ENCODE peak calls at places on chromosome 21, in ten cellular contexts. C is colonic mucosa, F is mammary epithelial cell, L is Panc1, H is HepG2, P is cardiac muscle cell, R is lung, A is OCI-LY7, I is fibroblast of mammary gland, X is transverse colon. T is an unnamed sample.

GRCh38 chr21:31543191-31543590 is 116.3 kb upstream of the SOD1 start:
- DNase-seq in C (no peak), P (peak), I (peak), X (no peak), F (peak), R (no peak), L (no peak), H (no peak), A (no peak), T (peak)

GRCh38 chr21:36330904-36331303 is 10.9 kb downstream of the MORC3 start:
- DNase-seq in F (peak), H (peak), L (no peak), C (peak), X (peak), R (no peak), A (peak), P (peak), I (peak), T (peak)

GRCh38 chr21:33770542-33770941 is 128.2 kb downstream of the ITSN1 start:
- DNase-seq in I (no peak), R (no peak), F (no peak), X (no peak), C (no peak), H (no peak), P (no peak), A (no peak), L (no peak), T (no peak)

GRCh38 chr21:31873696-31874599 is 1.1 kb downstream of the HUNK start:
- DNase-seq in L (no peak), P (peak), F (no peak), R (peak), H (no peak), I (no peak), X (peak), C (peak), A (peak), T (peak)

GRCh38 chr21:24428539-24429186 is 1178.6 kb downstream of the MRPL39 start:
- DNase-seq in L (no peak), I (no peak), A (no peak), H (no peak), F (no peak), R (no peak), P (no peak), C (no peak), X (no peak), T (no peak)

GRCh38 chr21:30190554-30190953 is 23.9 kb upstream of the CLDN17 start:
- DNase-seq in A (no peak), H (no peak), P (no peak), X (no peak), F (no peak), C (no peak), I (no peak), L (no peak), R (no peak), T (no peak)

GRCh38 chr21:35868005-35868868 is 192.1 kb downstream of the SETD4 start:
- DNase-seq in P (no peak), F (no peak), X (no peak), L (no peak), C (no peak), I (no peak), H (no peak), A (no peak), R (no peak), T (no peak)

GRCh38 chr21:28018741-28019669 is 973.7 kb downstream of the LTN1 start:
- DNase-seq in C (no peak), I (no peak), P (peak), A (peak), F (no peak), L (no peak), R (no peak), X (no peak), H (no peak), T (no peak)

GRCh38 chr21:22791986-22792560 is 1793.9 kb downstream of the NCAM2 start:
- DNase-seq in X (no peak), A (peak), L (peak), C (peak), H (peak), F (no peak), R (no peak), P (peak), I (peak), T (no peak)

GRCh38 chr21:25362375-25363267 is 244.7 kb downstream of the MRPL39 start:
- DNase-seq in F (no peak), P (no peak), I (no peak), A (no peak), L (no peak), X (no peak), H (no peak), R (no peak), C (no peak), T (no peak)

GRCh38 chr21:34983680-34984086 is 65.4 kb downstream of the RUNX1 start:
- DNase-seq in R (no peak), C (no peak), F (peak), I (peak), A (no peak), X (no peak), L (no peak), P (no peak), H (no peak), T (no peak)

GRCh38 chr21:42757422-42757821 is 104.0 kb downstream of the PDE9A start:
- DNase-seq in X (no peak), F (no peak), P (no peak), C (no peak), A (no peak), I (no peak), L (no peak), R (no peak), H (no peak), T (no peak)

GRCh38 chr21:34276711-34277425 is 86.9 kb upstream of the KCNE2 start:
- DNase-seq in I (peak), R (no peak), A (no peak), H (no peak), F (peak), C (no peak), L (no peak), P (no peak), X (no peak), T (no peak)

GRCh38 chr21:20811702-20812101 is 186.5 kb upstream of the NCAM2 start:
- DNase-seq in A (no peak), P (no peak), X (no peak), C (no peak), H (no peak), L (no peak), F (no peak), R (no peak), I (no peak), T (no peak)

GRCh38 chr21:42569732-42570301 is 56.2 kb downstream of the SLC37A1 start:
- DNase-seq in C (no peak), F (no peak), H (no peak), X (peak), P (no peak), R (no peak), A (no peak), L (no peak), I (no peak), T (peak)

GRCh38 chr21:35850029-35850428 is 210.3 kb downstream of the SETD4 start:
- DNase-seq in R (no peak), A (no peak), F (peak), L (no peak), I (peak), X (no peak), H (no peak), P (peak), C (no peak), T (no peak)

GRCh38 chr21:15031790-15032357 is 32.9 kb downstream of the NRIP1 start:
- DNase-seq in P (no peak), H (no peak), F (no peak), X (no peak), C (no peak), R (no peak), I (peak), L (no peak), A (no peak), T (no peak)

GRCh38 chr21:36994501-36995189 is 11.9 kb upstream of the RIPPLY3 start:
- DNase-seq in L (no peak), R (no peak), C (no peak), A (no peak), I (no peak), P (peak), F (no peak), X (no peak), H (no peak), T (peak)

GRCh38 chr21:14591882-14592281 is 45.8 kb upstream of the SAMSN1 start:
- DNase-seq in I (peak), L (no peak), F (no peak), P (peak), C (no peak), H (no peak), A (no peak), R (peak), X (no peak), T (no peak)

GRCh38 chr21:29938968-29939858 is 583 bp downstream of the GRIK1 start:
- DNase-seq in X (no peak), F (no peak), H (no peak), L (no peak), I (peak), A (no peak), C (no peak), P (peak), R (no peak), T (no peak)

GRCh38 chr21:15289896-15290841 is 225.4 kb upstream of the NRIP1 start:
- DNase-seq in C (peak), H (peak), I (no peak), F (no peak), A (no peak), L (no peak), X (peak), R (peak), P (no peak), T (peak)

GRCh38 chr21:29538115-29538514 is 239.4 kb downstream of the BACH1 start:
- DNase-seq in C (no peak), H (no peak), I (peak), R (no peak), F (no peak), P (peak), L (no peak), X (no peak), A (no peak), T (no peak)

GRCh38 chr21:20720623-20721022 is 277.6 kb upstream of the NCAM2 start:
- DNase-seq in A (no peak), I (peak), L (no peak), X (no peak), C (no peak), P (peak), F (no peak), R (no peak), H (no peak), T (no peak)

GRCh38 chr21:34782666-34783365 is 114.0 kb downstream of the CLIC6 start:
- DNase-seq in L (no peak), C (no peak), P (no peak), X (no peak), A (no peak), I (peak), R (no peak), F (no peak), H (no peak), T (no peak)

GRCh38 chr21:31265293-31265692 is 78.8 kb downstream of the TIAM1 start:
- DNase-seq in H (no peak), X (no peak), P (no peak), L (no peak), R (no peak), A (no peak), C (no peak), I (no peak), F (no peak), T (no peak)

GRCh38 chr21:21101911-21102310 is 103.7 kb downstream of the NCAM2 start:
- DNase-seq in P (peak), H (peak), L (no peak), C (no peak), R (no peak), X (no peak), I (peak), F (no peak), A (no peak), T (peak)

GRCh38 chr21:25369524-25370300 is 237.6 kb downstream of the MRPL39 start:
- DNase-seq in P (peak), X (no peak), C (no peak), R (no peak), F (no peak), A (no peak), L (no peak), I (peak), H (no peak), T (no peak)

GRCh38 chr21:35303085-35303484 is 254.0 kb upstream of the RUNX1 start:
- DNase-seq in I (peak), C (no peak), A (no peak), H (no peak), X (no peak), P (peak), F (peak), L (peak), R (no peak), T (no peak)

GRCh38 chr21:33848252-33848953 is 67.2 kb downstream of the ATP5PO start:
- DNase-seq in P (no peak), L (no peak), C (peak), F (peak), X (peak), A (peak), R (no peak), I (no peak), H (no peak), T (peak)

GRCh38 chr21:31108969-31109368 is 70.7 kb upstream of the KRTAP19-8 start:
- DNase-seq in C (no peak), A (peak), F (no peak), L (peak), R (no peak), H (no peak), P (peak), I (peak), X (no peak), T (no peak)

GRCh38 chr21:36945496-36946138 is 20.9 kb downstream of the HLCS start:
- DNase-seq in P (peak), H (no peak), C (no peak), L (no peak), F (no peak), I (peak), X (no peak), R (no peak), A (no peak), T (no peak)

GRCh38 chr21:14833952-14834351 is 230.8 kb downstream of the NRIP1 start:
- DNase-seq in H (no peak), R (no peak), A (no peak), F (no peak), C (no peak), L (no peak), I (no peak), X (no peak), P (no peak), T (no peak)

GRCh38 chr21:14989359-14989758 is 75.4 kb downstream of the NRIP1 start:
- DNase-seq in P (peak), F (no peak), R (no peak), A (no peak), L (no peak), X (no peak), I (peak), C (no peak), H (no peak), T (no peak)

GRCh38 chr21:22791376-22791775 is 1793.2 kb downstream of the NCAM2 start:
- DNase-seq in X (no peak), R (no peak), F (no peak), I (no peak), P (no peak), L (no peak), C (no peak), H (no peak), A (no peak), T (no peak)

GRCh38 chr21:45248893-45249381 is 38.8 kb downstream of the POFUT2 start:
- DNase-seq in H (no peak), I (peak), R (no peak), X (peak), F (peak), C (no peak), A (no peak), P (peak), L (no peak), T (no peak)
- H3K4me3 ChIP-seq in H (peak), I (peak), R (no peak), X (no peak), F (no peak), C (no peak), A (no peak), P (no peak), L (peak), T (no peak)

GRCh38 chr21:39611547-39612190 is 1.1 kb upstream of the B3GALT5 start:
- DNase-seq in A (no peak), H (no peak), F (no peak), L (no peak), P (no peak), R (no peak), X (no peak), I (no peak), C (no peak), T (no peak)
- H3K4me3 ChIP-seq in A (no peak), H (no peak), F (no peak), L (no peak), P (no peak), R (no peak), X (no peak), I (no peak), C (peak), T (no peak)

DNA sequence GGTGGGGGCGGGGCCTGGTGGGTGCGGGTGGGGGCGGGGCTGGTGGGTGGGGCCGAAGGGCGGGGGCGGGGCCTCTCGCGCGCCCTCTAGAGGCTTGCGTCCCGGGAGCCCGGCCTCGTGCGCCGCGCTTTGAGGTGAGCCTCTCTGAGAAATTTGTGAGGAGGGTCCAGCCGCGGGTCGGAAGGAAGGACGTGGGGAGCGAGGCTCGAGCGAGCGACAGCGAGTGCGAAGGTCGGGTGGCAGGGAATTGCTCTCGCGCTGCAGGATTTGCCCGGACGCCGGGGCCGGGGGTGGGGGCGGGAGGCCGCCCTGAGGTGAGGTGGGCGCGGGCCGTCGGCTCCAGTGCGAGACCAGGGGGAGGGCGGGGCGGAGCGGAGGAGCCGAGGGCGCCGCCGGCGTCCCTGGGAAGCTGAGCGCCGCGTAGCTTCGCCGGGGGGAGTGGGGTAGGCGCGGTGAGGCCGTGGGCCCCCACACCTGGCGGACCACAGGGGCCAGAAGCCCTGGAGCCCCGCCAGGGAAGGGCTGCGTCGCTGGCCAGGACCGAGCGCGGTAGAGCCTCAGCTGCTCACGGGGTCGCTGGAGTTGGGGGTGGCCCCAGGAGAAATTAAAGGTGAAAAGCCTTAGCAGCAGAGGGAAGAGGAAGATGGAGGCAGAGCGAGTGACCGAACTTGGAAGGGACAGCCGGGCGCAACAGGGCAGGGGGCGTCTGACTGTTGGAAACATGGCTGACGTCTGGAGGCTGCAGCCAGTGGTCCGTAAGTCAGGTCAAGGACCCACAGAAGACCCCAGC is 754 bp upstream of the LSS start:
- DNase-seq in X (no peak), L (no peak), P (no peak), R (no peak), H (peak), I (no peak), C (no peak), F (no peak), A (no peak), T (peak)
- H3K4me3 ChIP-seq in X (peak), L (peak), P (peak), R (peak), H (peak), I (peak), C (peak), F (peak), A (peak), T (peak)

DNA sequence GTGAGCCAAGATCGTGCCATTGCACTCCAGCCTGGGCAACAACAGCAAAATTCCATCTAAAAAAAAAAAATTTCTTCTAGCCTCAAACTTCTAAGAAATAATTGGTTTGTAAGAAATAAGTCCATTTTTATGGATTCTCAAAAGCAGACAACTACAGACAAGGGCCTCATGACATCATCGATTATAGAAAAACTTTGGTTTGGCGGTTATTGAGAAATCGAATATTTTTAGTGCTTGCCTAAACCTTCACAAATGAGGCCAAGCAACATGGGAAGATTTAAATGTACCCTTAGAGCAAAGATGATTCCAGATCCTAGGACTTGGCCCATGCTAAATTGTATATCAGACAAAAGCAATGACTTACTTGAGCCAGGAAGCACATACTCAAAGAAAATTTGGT is 27.8 kb upstream of the MX1 start:
- DNase-seq in F (no peak), L (no peak), A (no peak), I (no peak), R (no peak), P (no peak), X (no peak), H (no peak), C (no peak), T (no peak)
- H3K4me3 ChIP-seq in F (no peak), L (no peak), A (no peak), I (no peak), R (no peak), P (no peak), X (no peak), H (no peak), C (no peak), T (no peak)

DNA sequence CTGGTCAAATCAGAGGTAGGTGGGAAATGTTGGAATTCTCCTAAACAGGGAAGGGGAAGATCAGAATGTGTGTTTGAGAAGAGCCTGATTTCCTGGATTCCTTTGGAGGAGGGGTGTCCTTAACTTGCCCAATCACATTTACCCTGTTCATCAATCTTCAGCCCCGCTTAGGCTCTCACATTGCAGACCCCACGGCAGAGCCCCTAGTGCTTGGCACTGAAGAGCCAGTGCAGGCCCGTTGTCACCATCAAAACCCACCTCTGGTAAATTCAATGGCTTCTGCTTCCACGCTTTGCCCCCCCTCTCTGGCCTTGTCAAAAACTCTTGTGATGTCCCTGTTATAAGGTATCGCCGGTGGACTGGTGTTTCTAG is 2.3 kb downstream of the AGPAT3 start:
- DNase-seq in P (no peak), H (no peak), A (no peak), X (no peak), F (no peak), C (peak), L (no peak), I (no peak), R (no peak), T (no peak)
- H3K4me3 ChIP-seq in P (no peak), H (peak), A (no peak), X (no peak), F (no peak), C (peak), L (peak), I (no peak), R (no peak), T (no peak)

GRCh38 chr21:26966360-26966977 is 419 bp downstream of the ADAMTS5 start:
- DNase-seq in F (no peak), I (peak), L (no peak), X (no peak), A (no peak), R (no peak), C (no peak), H (no peak), P (peak), T (peak)

GRCh38 chr21:26962516-26963305 is 4.2 kb downstream of the ADAMTS5 start:
- DNase-seq in F (no peak), H (no peak), C (no peak), X (no peak), R (no peak), I (peak), A (no peak), P (peak), L (no peak), T (no peak)

GRCh38 chr21:26965091-26965566 is 1.8 kb downstream of the ADAMTS5 start:
- DNase-seq in A (no peak), X (no peak), R (no peak), H (no peak), I (no peak), F (no peak), C (no peak), P (no peak), L (no peak), T (no peak)

GRCh38 chr21:26965567-26966359 is 1.1 kb downstream of the ADAMTS5 start:
- DNase-seq in A (no peak), H (no peak), I (peak), X (peak), L (no peak), P (peak), F (peak), C (peak), R (no peak), T (peak)

DNA sequence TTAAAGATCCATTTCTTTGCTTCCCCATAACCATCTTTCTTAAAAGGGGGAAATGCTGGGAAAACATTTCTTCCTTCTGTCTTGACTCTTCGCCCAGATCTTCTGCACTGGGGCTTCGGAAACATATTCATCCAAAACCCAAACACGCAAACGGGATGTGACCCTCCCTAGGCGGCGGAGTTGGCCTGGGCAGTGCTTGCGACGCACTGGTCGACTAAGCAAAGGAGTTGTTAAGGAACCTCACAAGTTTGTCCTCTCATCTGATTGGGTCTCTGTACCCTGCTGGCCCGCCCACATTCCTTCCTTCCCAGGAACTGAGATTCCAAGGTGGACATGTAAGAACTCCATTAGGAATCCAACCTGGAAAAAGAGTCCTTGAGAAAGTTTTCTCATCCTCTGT is 2.5 kb downstream of the ADAMTS5 start:
- DNase-seq in I (peak), R (peak), H (no peak), F (no peak), P (peak), X (peak), C (peak), A (no peak), L (no peak), T (peak)
- H3K4me3 ChIP-seq in I (peak), R (no peak), H (no peak), F (no peak), P (no peak), X (no peak), C (no peak), A (no peak), L (no peak), T (peak)

GRCh38 chr21:38259665-38260064 is 2.9 kb downstream of the KCNJ15 start:
- DNase-seq in P (no peak), C (no peak), H (no peak), F (no peak), L (no peak), I (no peak), A (no peak), X (no peak), R (no peak), T (no peak)
- H3K4me3 ChIP-seq in P (no peak), C (no peak), H (no peak), F (no peak), L (no peak), I (no peak), A (no peak), X (no peak), R (no peak), T (no peak)